ENCODE peak calls at places on chromosomes 4 and X, in four cellular contexts. U, V, O and L are unnamed samples.

GRCh38 chr4:70903282-70903603 is 1.1 kb downstream of the MOB1B start:
- DNase-seq in U (no peak), V (no peak), O (no peak), L (peak; percentile 90)

GRCh38 chrX:149516604-149517003 is 11.5 kb upstream of the IDS start:
- DNase-seq in U (no peak), V (no peak), O (no peak), L (peak; percentile 60)

GRCh38 chrX:70720721-70721120 is 187.8 kb downstream of the TEX11 start:
- DNase-seq in U (no peak), V (no peak), O (no peak), L (no peak)

GRCh38 chrX:104469771-104470170 is 96.2 kb upstream of the IL1RAPL2 start:
- DNase-seq in U (no peak), V (no peak), O (no peak), L (no peak)

GRCh38 chr4:30754021-30754420 is 33.9 kb downstream of the PCDH7 start:
- DNase-seq in U (no peak), V (no peak), O (no peak), L (no peak)

GRCh38 chrX:18210470-18210869 is 10.2 kb downstream of the BEND2 start:
- DNase-seq in U (no peak), V (no peak), O (no peak), L (no peak)

GRCh38 chrX:151722241-151722846 is 6.5 kb downstream of the FATE1 start:
- DNase-seq in U (peak; percentile 71), V (peak; percentile 7), O (no peak), L (peak; percentile 59)

GRCh38 chr4:11072999-11073398 is 355.7 kb downstream of the HS3ST1 start:
- DNase-seq in U (no peak), V (no peak), O (no peak), L (no peak)

GRCh38 chrX:81259714-81260395 is 58.0 kb downstream of the SH3BGRL start:
- DNase-seq in U (no peak), V (no peak), O (no peak), L (no peak)

GRCh38 chrX:25007059-25008053 is 8.4 kb downstream of the ARX start:
- DNase-seq in U (peak; percentile 43), V (no peak), O (no peak), L (no peak)

GRCh38 chrX:136783159-136783558 is 2.4 kb upstream of the ARHGEF6 start:
- DNase-seq in U (no peak), V (no peak), O (no peak), L (no peak)

GRCh38 chr4:156950090-156950489 is 21.5 kb downstream of the PDGFC start:
- DNase-seq in U (no peak), V (no peak), O (no peak), L (no peak)

GRCh38 chrX:69555396-69556023 is 51.4 kb downstream of the NALF2 start:
- DNase-seq in U (no peak), V (no peak), O (no peak), L (no peak)

GRCh38 chr4:157898836-157899605 is 273.8 kb downstream of the GASK1B start:
- DNase-seq in U (no peak), V (no peak), O (no peak), L (no peak)

GRCh38 chrX:30618160-30618765 is 35.0 kb upstream of the GK start:
- DNase-seq in U (peak; percentile 16), V (no peak), O (no peak), L (peak; percentile 4)

GRCh38 chrX:151724563-151725337 is 8.9 kb downstream of the FATE1 start:
- DNase-seq in U (no peak), V (no peak), O (no peak), L (no peak)

GRCh38 chrX:9378980-9379696 is 85.7 kb upstream of the TBL1X start:
- DNase-seq in U (no peak), V (no peak), O (no peak), L (no peak)

GRCh38 chrX:43971966-43972961 is 926 bp downstream of the NDP start:
- DNase-seq in U (no peak), V (no peak), O (no peak), L (no peak)

GRCh38 chr4:54330896-54331295 is 101.8 kb downstream of the PDGFRA start:
- DNase-seq in U (no peak), V (no peak), O (no peak), L (no peak)

GRCh38 chrX:17595456-17596035 is 141.7 kb upstream of the SCML1 start:
- DNase-seq in U (no peak), V (no peak), O (no peak), L (no peak)

GRCh38 chr4:88526221-88526815 is 2.7 kb upstream of the PYURF start:
- DNase-seq in U (no peak), V (no peak), O (no peak), L (peak; percentile 22)

GRCh38 chr4:108762559-108763225 is at the start of gene ETNPPL:
- DNase-seq in U (peak; percentile 79), V (peak; percentile 21), O (no peak), L (no peak)

GRCh38 chrX:45070116-45071007 is 130.3 kb downstream of the DIPK2B start:
- DNase-seq in U (no peak), V (peak; percentile 12), O (peak; percentile 45), L (peak; percentile 16)

GRCh38 chr4:53640576-53641459 is 49.5 kb upstream of the LNX1 start:
- DNase-seq in U (no peak), V (no peak), O (peak; percentile 76), L (no peak)

GRCh38 chr4:18641334-18641733 is 619.8 kb upstream of the LCORL start:
- DNase-seq in U (no peak), V (no peak), O (no peak), L (no peak)

GRCh38 chr4:169275180-169275579 is 4.4 kb upstream of the SH3RF1 start:
- DNase-seq in U (no peak), V (no peak), O (no peak), L (no peak)

GRCh38 chrX:146881521-146881920 is 67.0 kb upstream of the CXorf51A start:
- DNase-seq in U (no peak), V (no peak), O (no peak), L (no peak)

GRCh38 chr4:98519268-98519993 is 139.0 kb downstream of the TSPAN5 start:
- DNase-seq in U (no peak), V (peak; percentile 61), O (no peak), L (no peak)

GRCh38 chr4:113645771-113646455 is 115.6 kb downstream of the CAMK2D start:
- DNase-seq in U (no peak), V (peak; percentile 81), O (no peak), L (no peak)

GRCh38 chr4:111890412-111890811 is 254.8 kb upstream of the FAM241A start:
- DNase-seq in U (no peak), V (no peak), O (no peak), L (no peak)

GRCh38 chrX:98516120-98516519 is 1632.4 kb downstream of the RPA4 start:
- DNase-seq in U (no peak), V (no peak), O (no peak), L (no peak)

GRCh38 chrX:39691724-39692123 is 406.0 kb downstream of the BCOR start:
- DNase-seq in U (no peak), V (no peak), O (no peak), L (no peak)

GRCh38 chrX:39688219-39688575 is 409.6 kb downstream of the BCOR start:
- DNase-seq in U (no peak), V (no peak), O (no peak), L (no peak)

GRCh38 chrX:39688576-39689373 is 409.0 kb downstream of the BCOR start:
- DNase-seq in U (peak; percentile 62), V (peak; percentile 1), O (no peak), L (peak; percentile 79)

GRCh38 chrX:39690541-39691415 is 407.0 kb downstream of the BCOR start:
- DNase-seq in U (no peak), V (no peak), O (no peak), L (no peak)

DNA sequence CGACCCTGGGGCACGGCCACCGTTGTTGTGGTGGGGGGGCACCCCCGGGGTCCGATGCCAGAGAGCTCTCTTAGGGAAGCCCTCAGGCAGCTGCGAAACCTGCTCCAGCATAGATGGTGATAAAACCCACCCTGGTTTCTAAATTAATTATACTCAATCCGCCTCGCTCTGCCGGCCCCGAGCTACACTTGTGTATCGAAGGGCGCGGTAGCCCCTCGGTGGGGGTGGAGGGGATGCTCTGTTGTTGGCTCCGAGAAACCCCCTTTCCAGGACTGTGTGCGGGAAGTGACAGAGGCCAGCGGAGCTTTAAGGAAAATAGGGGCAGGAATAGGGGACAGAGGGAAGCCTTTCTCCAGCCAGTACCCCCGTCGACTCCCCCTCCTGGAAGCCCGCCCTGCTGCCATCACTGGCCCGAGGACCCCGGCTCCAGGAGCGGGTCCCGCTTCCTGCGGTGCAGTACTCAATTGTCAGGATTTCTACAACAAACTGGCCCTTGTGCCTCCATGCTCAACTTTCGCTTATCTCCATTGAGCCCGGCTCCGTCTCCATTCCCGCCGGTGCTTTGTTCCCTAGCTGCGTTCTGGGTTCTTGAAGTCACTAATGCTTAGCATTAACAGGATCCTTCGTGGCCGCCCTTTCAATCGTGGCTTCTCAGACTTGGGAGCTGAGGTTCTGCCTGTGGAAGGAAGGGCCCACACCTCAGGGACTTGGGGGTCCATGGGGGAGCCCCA is 408.2 kb downstream of the BCOR start:
- DNase-seq in U (no peak), V (no peak), O (no peak), L (no peak)
- TF ChIP-seq ETV6 in U (no peak), V (no peak), O (no peak), L (no peak)

GRCh38 chr4:139416073-139416673 is 37.7 kb upstream of the RAB33B start:
- DNase-seq in U (no peak), V (peak; percentile 28), O (no peak), L (peak; percentile 72)

GRCh38 chr4:139420652-139421051 is 33.3 kb upstream of the RAB33B start:
- DNase-seq in U (no peak), V (no peak), O (no peak), L (no peak)

GRCh38 chr4:139419388-139419914 is 34.5 kb upstream of the RAB33B start:
- DNase-seq in U (no peak), V (no peak), O (no peak), L (no peak)
- TF ChIP-seq ATF2 in U (no peak), V (no peak), O (no peak), L (no peak)

GRCh38 chr4:15325987-15326386 is 101.8 kb upstream of the C1QTNF7 start:
- DNase-seq in U (no peak), V (no peak), O (no peak), L (no peak)

GRCh38 chr4:15332377-15332776 is 95.5 kb upstream of the C1QTNF7 start:
- DNase-seq in U (no peak), V (no peak), O (no peak), L (no peak)

GRCh38 chr4:15331930-15332329 is 95.9 kb upstream of the C1QTNF7 start:
- DNase-seq in U (no peak), V (no peak), O (no peak), L (no peak)

GRCh38 chr4:15322016-15322415 is 105.8 kb upstream of the C1QTNF7 start:
- DNase-seq in U (no peak), V (no peak), O (no peak), L (no peak)

GRCh38 chr4:15327311-15328298 is 100.2 kb upstream of the C1QTNF7 start:
- DNase-seq in U (no peak), V (no peak), O (no peak), L (no peak)
- TF ChIP-seq ETV6 in U (no peak), V (no peak), O (no peak), L (no peak)

GRCh38 chrX:46235778-46236177 is 309.4 kb downstream of the ZNF674 start:
- DNase-seq in U (no peak), V (no peak), O (no peak), L (no peak)

DNA sequence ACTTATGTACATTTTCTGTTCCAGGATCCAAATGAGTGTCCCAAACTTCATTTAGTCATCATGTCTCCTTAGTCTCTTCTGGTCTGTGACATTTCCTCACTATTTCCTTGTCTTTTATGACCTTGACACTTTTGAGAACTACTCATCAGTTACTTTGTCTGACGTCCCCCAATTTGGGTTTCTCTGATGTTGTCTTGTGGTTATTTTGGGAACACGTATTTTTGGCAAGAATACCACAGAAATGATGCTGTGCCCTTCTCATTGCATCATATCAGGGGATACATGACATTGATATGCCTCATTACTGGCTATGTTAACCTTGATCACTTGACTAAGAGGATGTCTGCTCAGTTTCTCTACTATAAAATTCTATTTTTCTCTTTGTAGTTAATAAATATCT is 308.8 kb downstream of the ZNF674 start:
- DNase-seq in U (no peak), V (no peak), O (no peak), L (no peak)
- TF ChIP-seq ATF2 in U (no peak), V (no peak), O (no peak), L (no peak)